ENCODE peak calls at places on chromosomes 4 and X, in four cellular contexts. Z is K562, B is HCT116, K is GM12878. S is an unnamed sample.

GRCh38 chrX:45524296-45524695 is 323.6 kb upstream of the DIPK2B start:
- DNase-seq in B (no peak), Z (no peak), K (no peak), S (no peak)

GRCh38 chr4:31141141-31141811 is 421.1 kb downstream of the PCDH7 start:
- DNase-seq in Z (no peak), B (no peak), K (no peak), S (no peak)

GRCh38 chrX:64152857-64153256 is 52.7 kb downstream of the AMER1 start:
- DNase-seq in K (no peak), B (no peak), Z (no peak), S (peak; percentile 19)

GRCh38 chrX:118864063-118864630 is 40.5 kb downstream of the ZCCHC12 start:
- DNase-seq in Z (no peak), K (no peak), B (no peak), S (no peak)

GRCh38 chrX:360496-361150 is 26.1 kb downstream of the PPP2R3B start:
- DNase-seq in K (no peak), Z (no peak), B (no peak), S (no peak)

GRCh38 chr4:54085284-54085683 is 14.7 kb upstream of the GSX2 start:
- DNase-seq in B (no peak), Z (no peak), K (no peak), S (no peak)

GRCh38 chrX:25968920-25969319 is 169.2 kb upstream of the MAGEB18 start:
- DNase-seq in K (no peak), Z (peak; percentile 18), B (no peak), S (peak; percentile 78)

GRCh38 chr4:92328095-92328494 is 24.3 kb downstream of the GRID2 start:
- DNase-seq in Z (no peak), K (no peak), B (no peak), S (no peak)

GRCh38 chr4:602559-602942 is 22.8 kb upstream of the PDE6B start:
- DNase-seq in Z (peak; percentile 66), K (no peak), B (peak; percentile 60), S (peak; percentile 76)

DNA sequence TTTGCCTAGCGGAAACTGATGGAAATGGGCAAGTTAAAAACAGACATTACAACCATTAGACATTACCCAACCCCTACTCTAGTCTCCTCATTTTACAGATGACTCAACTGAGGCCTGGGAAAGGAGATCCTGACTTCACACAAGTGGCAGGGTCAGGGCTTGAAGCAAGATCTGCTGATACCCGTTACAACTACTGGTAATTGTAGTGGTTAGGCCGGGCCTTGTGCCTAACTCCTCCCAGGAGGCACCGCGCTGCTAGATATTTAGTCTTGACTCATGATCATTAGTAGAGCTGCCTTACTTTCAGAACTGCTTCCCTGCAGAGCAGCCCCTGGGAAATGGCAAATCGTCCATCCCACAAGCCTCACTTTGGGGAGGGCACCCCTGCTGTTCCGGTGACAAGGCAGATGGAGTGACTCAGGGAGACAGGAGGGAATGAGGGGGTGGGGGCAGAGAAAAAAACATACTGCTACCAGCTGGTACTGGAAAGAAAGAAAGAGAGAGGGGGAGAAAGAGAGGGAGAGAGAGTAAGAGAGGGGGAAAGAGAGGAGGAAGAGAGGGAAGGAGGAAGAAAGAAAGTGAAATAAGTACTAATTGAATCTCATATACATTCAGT is 12.2 kb downstream of the ARHGEF6 start:
- DNase-seq in B (peak; percentile 57), K (no peak), Z (peak; percentile 54), S (peak; percentile 15)
- TF ChIP-seq EGR1 in B (peak; percentile 38), K (no peak), Z (peak; percentile 93), S (no peak)

GRCh38 chr4:56250801-56251200 is 136.5 kb downstream of the AASDH start:
- DNase-seq in Z (no peak), K (no peak), B (no peak), S (no peak)

GRCh38 chr4:56247646-56248045 is 139.6 kb downstream of the AASDH start:
- DNase-seq in K (no peak), B (no peak), Z (no peak), S (no peak)

GRCh38 chr4:56253631-56254241 is 133.6 kb downstream of the AASDH start:
- DNase-seq in K (no peak), Z (no peak), B (no peak), S (no peak)

GRCh38 chr4:56255820-56256219 is 131.5 kb downstream of the AASDH start:
- DNase-seq in K (no peak), B (no peak), Z (no peak), S (no peak)

GRCh38 chr4:56252561-56253152 is 134.6 kb downstream of the AASDH start:
- DNase-seq in Z (no peak), K (no peak), B (no peak), S (no peak)
- H3K4me1 ChIP-seq in Z (no peaks in the 10 kb centered on the region), K (no peaks in the 10 kb centered on the region), B (no peaks in the 10 kb centered on the region), S (no peaks in the 10 kb centered on the region)

DNA sequence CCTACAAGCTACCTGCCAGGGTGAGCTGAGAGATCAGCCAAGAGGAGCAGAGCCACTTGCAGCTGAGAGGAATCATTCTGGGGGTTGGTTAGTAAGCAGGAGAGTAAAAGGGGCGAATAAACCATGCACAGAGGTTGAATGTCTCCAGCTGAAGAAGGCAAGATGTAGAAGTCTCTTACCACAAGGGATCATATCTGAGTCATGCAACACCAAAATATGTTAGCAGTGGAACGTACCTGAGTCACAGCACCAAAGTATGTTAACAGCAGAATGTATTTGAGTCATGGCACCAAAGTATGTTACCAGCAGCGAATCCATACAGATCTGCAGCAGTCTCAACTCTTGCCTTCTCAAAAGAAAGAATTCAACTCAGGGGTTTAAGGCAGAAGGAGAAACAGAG is 29.9 kb downstream of the C4orf51 start:
- DNase-seq in Z (no peak), K (no peak), B (no peak), S (no peak)
- TF ChIP-seq EGR1 in Z (no peak), K (no peak), B (no peak), S (no peak)

DNA sequence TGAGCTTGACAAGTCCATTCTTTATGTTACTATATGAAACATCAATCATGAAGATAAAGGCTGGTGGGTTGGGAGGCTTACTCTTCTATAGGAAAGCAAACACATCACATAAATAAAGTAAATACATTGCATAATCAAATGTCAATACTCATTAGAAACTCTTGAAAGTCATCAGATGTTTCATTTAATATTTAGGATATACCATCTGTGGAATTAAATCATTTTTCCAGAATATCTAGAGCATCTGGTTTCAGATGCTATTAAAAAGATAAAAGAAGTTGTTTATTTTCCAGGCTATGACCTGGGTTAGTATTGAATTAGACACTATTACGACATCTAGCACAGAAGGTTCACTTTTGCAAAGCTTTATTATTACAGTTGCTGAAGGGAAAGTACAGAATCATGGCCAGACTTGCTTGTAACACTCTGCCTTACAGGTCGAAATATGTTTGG is 72.6 kb downstream of the METTL14 start:
- DNase-seq in B (no peak), K (no peak), Z (no peak), S (no peak)
- H3K4me1 ChIP-seq in B (no peaks in the 10 kb centered on the region), K (peaks cover 13% of the 10 kb centered on the region), Z (no peaks in the 10 kb centered on the region), S (no peaks in the 10 kb centered on the region)

GRCh38 chr4:13705521-13706035 is 78.1 kb upstream of the BOD1L1 start:
- DNase-seq in Z (no peak), B (no peak), K (no peak), S (no peak)

GRCh38 chr4:13706130-13706529 is 78.6 kb upstream of the BOD1L1 start:
- DNase-seq in Z (no peak), B (no peak), K (no peak), S (no peak)

GRCh38 chr4:13706716-13707115 is 79.2 kb upstream of the BOD1L1 start:
- DNase-seq in Z (no peak), K (no peak), B (no peak), S (no peak)

GRCh38 chr4:13710486-13710885 is 83.0 kb upstream of the BOD1L1 start:
- DNase-seq in B (no peak), K (no peak), Z (no peak), S (no peak)

GRCh38 chr4:13711233-13711775 is 83.8 kb upstream of the BOD1L1 start:
- DNase-seq in B (no peak), K (no peak), Z (no peak), S (no peak)
- TF ChIP-seq EGR1 in B (no peak), K (no peak), Z (no peak), S (no peak)

DNA sequence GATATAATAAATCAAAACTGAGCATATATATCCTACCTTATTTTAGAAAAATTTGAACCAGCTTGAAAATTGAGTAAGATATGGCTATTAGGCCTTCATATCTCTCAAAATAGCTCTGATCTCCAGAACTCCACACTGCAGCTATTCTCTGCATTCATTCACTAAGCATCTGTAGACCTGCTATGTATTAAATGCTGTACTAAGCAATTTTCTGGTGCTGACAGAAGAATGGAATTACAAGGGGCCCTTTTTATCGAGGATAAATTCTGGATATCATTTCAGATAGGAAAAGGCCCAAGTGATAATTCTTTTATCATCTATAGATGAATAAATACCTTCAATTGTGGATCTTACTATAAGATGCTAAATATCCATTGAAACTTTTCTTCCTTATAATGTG is 1.9 kb downstream of the THAP6 start:
- DNase-seq in Z (no peak), B (no peak), K (no peak), S (no peak)
- H3K4me1 ChIP-seq in Z (no peaks in the 10 kb centered on the region), B (peaks cover 24% of the 10 kb centered on the region), K (no peaks in the 10 kb centered on the region), S (peaks cover 15% of the 10 kb centered on the region)

DNA sequence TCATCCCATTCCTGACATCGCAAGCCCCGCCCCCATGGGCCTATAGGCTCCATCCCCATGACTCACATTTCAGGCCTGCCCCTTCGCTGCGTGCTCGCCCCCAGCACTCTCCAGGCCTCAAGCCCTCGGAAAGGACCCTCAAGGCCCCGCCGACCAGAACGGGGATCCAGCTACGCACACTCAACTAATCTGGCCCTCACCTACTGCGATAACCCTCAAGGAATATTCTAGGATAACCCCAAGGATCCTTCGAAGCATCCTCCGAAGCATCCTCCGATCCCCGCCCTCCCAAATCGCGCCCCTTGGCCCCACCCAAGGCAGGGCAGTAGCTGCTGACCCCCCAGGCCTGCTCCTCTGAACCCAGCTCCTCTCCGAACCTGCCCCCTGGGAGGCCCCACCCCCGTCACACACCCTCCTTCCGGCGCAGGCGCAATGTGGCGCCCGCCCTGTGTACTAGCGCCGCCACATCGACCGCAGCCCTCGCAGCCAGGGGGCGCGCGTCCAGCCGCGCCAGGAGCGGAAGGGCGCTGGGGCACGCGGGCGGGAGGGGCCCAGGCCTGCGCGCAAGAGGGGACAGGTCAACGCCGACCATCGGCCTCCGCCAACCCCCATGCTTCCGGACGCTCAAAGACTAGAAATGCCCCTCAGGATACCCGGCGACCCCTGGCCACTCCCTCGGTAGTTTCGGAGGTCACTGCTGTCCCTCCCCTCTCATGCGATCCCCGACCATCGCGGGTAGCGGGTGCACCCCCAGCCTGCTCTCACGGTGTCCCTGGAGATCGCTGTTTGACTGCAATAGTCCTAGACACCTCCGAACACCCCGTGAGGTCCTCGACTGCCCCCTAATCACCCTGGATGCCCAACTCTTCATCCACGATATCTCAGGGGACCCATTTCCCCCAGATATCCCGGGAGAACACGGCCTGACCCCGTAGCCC is 6.4 kb upstream of the MAGIX start:
- DNase-seq in K (no peak), B (peak; percentile 51), Z (peak; percentile 89), S (peak; percentile 78)
- TF ChIP-seq EGR1 in K (no peak), B (no peak), Z (peak; percentile 2), S (no peak)

GRCh38 chrX:153993079-153993478 is 20.5 kb downstream of the TMEM187 start:
- DNase-seq in K (no peak), Z (no peak), B (no peak), S (no peak)

GRCh38 chrX:153992180-153992579 is 19.6 kb downstream of the TMEM187 start:
- DNase-seq in K (no peak), Z (no peak), B (no peak), S (no peak)

GRCh38 chrX:153988493-153988892 is 15.9 kb downstream of the TMEM187 start:
- DNase-seq in Z (no peak), B (no peak), K (no peak), S (no peak)

GRCh38 chrX:153991013-153991580 is 18.5 kb downstream of the TMEM187 start:
- DNase-seq in Z (no peak), K (no peak), B (no peak), S (no peak)

GRCh38 chrX:153989971-153990655 is 17.6 kb downstream of the TMEM187 start:
- DNase-seq in Z (no peak), K (no peak), B (no peak), S (no peak)
- H3K4me1 ChIP-seq in Z (peaks cover 27% of the 10 kb centered on the region), K (peaks cover 4% of the 10 kb centered on the region), B (no peaks in the 10 kb centered on the region), S (no peaks in the 10 kb centered on the region)

GRCh38 chr4:6974138-6974848 is 64.7 kb downstream of the TBC1D14 start:
- DNase-seq in Z (peak; percentile 78), B (peak; percentile 70), K (peak; percentile 40), S (peak; percentile 87)
- TF ChIP-seq EGR1 in Z (no peak), B (no peak), K (no peak), S (no peak)

S was measured in H1.